ENCODE peak calls at places on chromosomes 13 and 19, in seven cellular contexts. P, S, G, Z, J, T and O are unnamed samples.

GRCh38 chr13:105442941-105443340 is 1092.5 kb downstream of the EFNB2 start:
- DNase-seq in P (no peak), S (peak), G (peak), Z (peak), J (no peak), T (peak), O (no peak)

GRCh38 chr13:48504606-48505369 is 28.1 kb downstream of the RCBTB2 start:
- DNase-seq in P (no peak), S (no peak), G (no peak), Z (no peak), J (no peak), T (no peak), O (no peak)

GRCh38 chr19:32720216-32720935 is 809 bp downstream of the TDRD12 start:
- DNase-seq in P (no peak), S (no peak), G (no peak), Z (no peak), J (no peak), T (no peak), O (peak)

GRCh38 chr19:12782174-12782423 is 6.7 kb upstream of the HOOK2 start:
- DNase-seq in P (no peak), S (no peak), G (no peak), Z (no peak), J (no peak), T (no peak), O (no peak)

GRCh38 chr13:21757721-21758120 is 86.8 kb downstream of the FGF9 start:
- DNase-seq in P (no peak), S (no peak), G (no peak), Z (no peak), J (no peak), T (no peak), O (no peak)

GRCh38 chr19:7618771-7619510 is 10.4 kb downstream of the XAB2 start:
- DNase-seq in P (no peak), S (peak), G (no peak), Z (no peak), J (no peak), T (no peak), O (no peak)

GRCh38 chr13:114130131-114130707 is 2.2 kb downstream of the RASA3 start:
- DNase-seq in P (peak), S (no peak), G (no peak), Z (no peak), J (no peak), T (peak), O (no peak)

GRCh38 chr19:48752511-48753365 is at the start of gene FUT1:
- DNase-seq in P (peak), S (peak), G (no peak), Z (no peak), J (no peak), T (peak), O (no peak)

GRCh38 chr19:41987141-41987860 is 6.7 kb downstream of the ATP1A3 start:
- DNase-seq in P (no peak), S (no peak), G (no peak), Z (no peak), J (no peak), T (no peak), O (no peak)

GRCh38 chr13:26992951-26993490 is 178.6 kb downstream of the USP12 start:
- DNase-seq in P (no peak), S (no peak), G (no peak), Z (no peak), J (no peak), T (no peak), O (no peak)

GRCh38 chr13:20291037-20291436 is 58.9 kb upstream of the GJB6 start:
- DNase-seq in P (no peak), S (no peak), G (no peak), Z (no peak), J (no peak), T (no peak), O (no peak)

GRCh38 chr13:110509478-110509926 is 52.0 kb downstream of the RAB20 start:
- DNase-seq in P (no peak), S (no peak), G (no peak), Z (no peak), J (no peak), T (no peak), O (no peak)

GRCh38 chr19:40279120-40279551 is 6.0 kb downstream of the AKT2 start:
- DNase-seq in P (peak), S (no peak), G (peak), Z (peak), J (peak), T (peak), O (no peak)

GRCh38 chr13:99220199-99220931 is 19.7 kb downstream of the UBAC2 start:
- DNase-seq in P (no peak), S (no peak), G (no peak), Z (no peak), J (no peak), T (no peak), O (no peak)

GRCh38 chr13:112940236-112940635 is 28.8 kb upstream of the MCF2L start:
- DNase-seq in P (no peak), S (no peak), G (no peak), Z (no peak), J (no peak), T (no peak), O (no peak)

GRCh38 chr13:77502104-77502720 is 33.3 kb upstream of the SCEL start:
- DNase-seq in P (no peak), S (no peak), G (no peak), Z (no peak), J (no peak), T (no peak), O (peak)

GRCh38 chr13:36888645-36889044 is 31.4 kb downstream of the SMAD9 start:
- DNase-seq in P (no peak), S (no peak), G (no peak), Z (no peak), J (no peak), T (no peak), O (no peak)

GRCh38 chr19:1266818-1267440 is 2.2 kb upstream of the CIRBP start:
- DNase-seq in P (peak), S (peak), G (peak), Z (no peak), J (peak), T (no peak), O (peak)

GRCh38 chr19:10501971-10502523 is 1.1 kb downstream of the KEAP1 start:
- DNase-seq in P (peak), S (peak), G (peak), Z (no peak), J (peak), T (no peak), O (peak)

GRCh38 chr13:29140277-29140676 is 320.1 kb downstream of the MTUS2 start:
- DNase-seq in P (no peak), S (no peak), G (peak), Z (no peak), J (no peak), T (peak), O (no peak)

GRCh38 chr13:33639640-33640080 is 178.3 kb upstream of the RFC3 start:
- DNase-seq in P (no peak), S (peak), G (no peak), Z (no peak), J (no peak), T (no peak), O (peak)

GRCh38 chr19:50248413-50248812 is 45.0 kb downstream of the MYH14 start:
- DNase-seq in P (no peak), S (no peak), G (no peak), Z (no peak), J (no peak), T (no peak), O (no peak)

GRCh38 chr13:111397202-111397880 is 76.9 kb downstream of the TEX29 start:
- DNase-seq in P (no peak), S (no peak), G (no peak), Z (no peak), J (no peak), T (no peak), O (no peak)

GRCh38 chr19:37217533-37217854 is 520 bp upstream of the ZNF383 start:
- DNase-seq in P (no peak), S (no peak), G (no peak), Z (no peak), J (no peak), T (no peak), O (no peak)

GRCh38 chr19:38919837-38920528 is 8.0 kb upstream of the CCER2 start:
- DNase-seq in P (no peak), S (no peak), G (no peak), Z (no peak), J (no peak), T (no peak), O (no peak)

GRCh38 chr19:39514840-39515550 is at the start of gene SELENOV:
- DNase-seq in P (no peak), S (no peak), G (no peak), Z (no peak), J (no peak), T (no peak), O (no peak)

GRCh38 chr13:78608705-78609463 is 5.5 kb upstream of the POU4F1 start:
- DNase-seq in P (no peak), S (no peak), G (no peak), Z (no peak), J (no peak), T (no peak), O (no peak)

GRCh38 chr19:49588370-49589122 is 2.4 kb upstream of the PRR12 start:
- DNase-seq in P (no peak), S (no peak), G (no peak), Z (no peak), J (no peak), T (no peak), O (peak)

GRCh38 chr13:42078113-42078769 is 29.8 kb downstream of the DGKH start:
- DNase-seq in P (no peak), S (peak), G (no peak), Z (no peak), J (no peak), T (no peak), O (no peak)

GRCh38 chr13:29435125-29435911 is 160.2 kb downstream of the SLC7A1 start:
- DNase-seq in P (no peak), S (peak), G (peak), Z (peak), J (peak), T (peak), O (no peak)

GRCh38 chr19:7665076-7665475 is 3.8 kb upstream of the RETN start:
- DNase-seq in P (no peak), S (no peak), G (peak), Z (peak), J (no peak), T (peak), O (no peak)

GRCh38 chr13:75704942-75705320 is 68.8 kb downstream of the LMO7 start:
- DNase-seq in P (no peak), S (peak), G (no peak), Z (no peak), J (no peak), T (peak), O (no peak)

GRCh38 chr19:2274937-2275535 is 6.9 kb downstream of the PEAK3 start:
- DNase-seq in P (peak), S (peak), G (peak), Z (no peak), J (peak), T (peak), O (peak)

GRCh38 chr19:4910594-4911273 is 1.4 kb downstream of the UHRF1 start:
- DNase-seq in P (peak), S (peak), G (peak), Z (no peak), J (no peak), T (peak), O (no peak)

GRCh38 chr13:36143768-36144167 is 12.6 kb upstream of the DCLK1 start:
- DNase-seq in P (no peak), S (no peak), G (no peak), Z (no peak), J (no peak), T (no peak), O (no peak)

DNA sequence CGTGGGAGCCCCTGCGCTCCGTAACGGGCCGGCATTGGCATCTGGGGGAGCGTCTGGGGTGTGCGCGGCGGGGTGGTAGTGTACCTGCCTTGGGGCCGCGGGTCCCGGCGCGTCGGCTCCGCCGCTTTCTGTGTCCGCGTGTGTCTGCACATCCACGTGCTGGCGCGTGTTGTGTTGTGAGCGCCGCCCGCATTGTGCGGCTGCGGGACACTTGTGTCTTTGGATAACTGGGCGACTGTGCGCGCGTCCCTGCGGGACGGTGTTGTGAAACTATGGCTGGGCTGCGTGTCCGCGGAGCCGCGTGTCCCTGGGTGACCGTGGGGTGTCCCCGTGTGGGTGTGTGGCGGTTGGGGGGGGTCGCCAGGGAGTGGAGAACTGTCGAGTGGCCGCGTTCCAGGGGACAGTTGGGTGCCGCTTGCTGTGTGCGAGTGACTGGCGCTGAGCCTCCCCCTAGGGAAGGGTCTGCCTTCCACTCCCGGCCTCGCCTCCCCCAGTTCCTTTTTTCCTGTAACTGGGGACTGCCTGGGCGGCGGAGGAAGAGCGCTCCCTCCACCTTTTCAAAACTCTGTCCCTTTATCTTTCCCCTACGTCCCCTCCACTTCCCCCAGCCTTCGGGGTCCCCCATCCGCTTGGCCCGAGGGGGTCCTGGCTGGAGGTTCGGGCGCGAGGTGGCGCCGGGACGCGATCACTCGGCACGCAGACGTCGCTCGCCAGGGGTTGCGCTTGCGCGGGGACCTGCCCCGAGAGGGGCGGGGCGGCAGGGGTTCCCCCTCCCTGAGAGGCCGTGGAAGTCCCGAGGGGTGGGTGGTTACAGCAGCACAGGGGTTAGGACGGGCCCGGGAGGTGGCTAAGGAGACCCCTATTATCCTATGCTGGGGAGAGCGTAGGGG is 5.6 kb upstream of the NFIC start:
- DNase-seq in P (peak), S (peak), G (no peak), Z (no peak), J (peak), T (peak), O (peak)
- TF ChIP-seq CTCF in P (peak), S (no peak), G (no peak), Z (no peak), J (peak), T (no peak), O (peak)

GRCh38 chr19:14886032-14886431 is at the start of gene OR7A17:
- DNase-seq in P (no peak), S (no peak), G (no peak), Z (no peak), J (no peak), T (no peak), O (no peak)
- TF ChIP-seq CTCF in P (no peak), S (no peak), G (no peak), Z (no peak), J (no peak), T (no peak), O (no peak)

DNA sequence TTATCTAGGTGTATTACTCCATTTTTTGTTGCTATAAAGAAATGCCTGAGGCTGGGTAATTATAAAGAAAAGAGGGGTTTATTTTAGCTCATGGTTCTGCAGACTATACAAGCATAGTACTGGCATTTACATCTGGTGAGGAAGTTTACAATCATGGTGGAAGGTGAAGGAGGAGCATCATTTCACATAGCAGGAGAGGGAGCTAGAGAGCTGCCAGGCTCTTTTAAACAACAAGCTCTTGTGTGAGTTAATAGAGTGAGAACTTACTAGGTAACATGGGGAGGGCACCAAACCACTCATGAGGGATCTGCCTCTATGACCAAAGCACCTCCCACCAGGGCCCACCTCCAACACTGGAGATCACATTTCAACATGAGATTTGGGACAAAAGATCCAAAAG is 221.7 kb upstream of the GPC6 start:
- DNase-seq in P (no peak), S (peak), G (peak), Z (no peak), J (no peak), T (peak), O (no peak)
- TF ChIP-seq CTCF in P (no peak), S (no peak), G (peak), Z (peak), J (no peak), T (peak), O (no peak)

GRCh38 chr19:44582581-44583265 is 30.6 kb upstream of the IGSF23 start:
- DNase-seq in P (peak), S (peak), G (peak), Z (no peak), J (no peak), T (peak), O (peak)
- TF ChIP-seq CTCF in P (peak), S (peak), G (peak), Z (peak), J (no peak), T (peak), O (peak)

DNA sequence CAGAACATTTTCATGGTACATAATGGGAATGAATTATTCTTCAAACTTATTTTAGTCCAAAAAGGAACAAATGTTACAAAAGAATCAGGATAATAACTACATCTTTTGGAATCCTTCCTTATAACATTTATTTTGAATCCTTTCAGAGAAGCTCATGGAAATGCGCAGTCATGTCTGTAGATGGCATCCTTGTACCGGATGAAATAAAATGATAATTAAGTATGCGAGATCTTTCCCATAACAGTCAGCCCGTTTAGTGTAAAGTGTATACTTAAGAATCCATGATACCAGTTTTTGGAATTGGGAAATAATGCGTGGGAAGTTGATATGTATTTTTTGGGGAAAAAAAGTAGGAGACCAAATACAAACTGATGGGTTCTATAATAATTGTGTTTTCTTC is 418.8 kb downstream of the GPC5 start:
- DNase-seq in P (no peak), S (peak), G (peak), Z (no peak), J (no peak), T (peak), O (no peak)
- TF ChIP-seq CTCF in P (peak), S (peak), G (peak), Z (peak), J (no peak), T (no peak), O (peak)

GRCh38 chr19:55527197-55528029 is 9.5 kb downstream of the SBK2 start:
- DNase-seq in P (no peak), S (no peak), G (no peak), Z (no peak), J (no peak), T (no peak), O (no peak)

GRCh38 chr19:55525289-55526101 is 11.4 kb downstream of the SBK2 start:
- DNase-seq in P (no peak), S (no peak), G (no peak), Z (no peak), J (no peak), T (no peak), O (no peak)

GRCh38 chr19:55529636-55530230 is 7.2 kb downstream of the SBK2 start:
- DNase-seq in P (no peak), S (no peak), G (no peak), Z (no peak), J (no peak), T (no peak), O (no peak)

GRCh38 chr19:55526216-55527196 is 10.4 kb downstream of the SBK2 start:
- DNase-seq in P (peak), S (peak), G (peak), Z (no peak), J (peak), T (peak), O (no peak)

DNA sequence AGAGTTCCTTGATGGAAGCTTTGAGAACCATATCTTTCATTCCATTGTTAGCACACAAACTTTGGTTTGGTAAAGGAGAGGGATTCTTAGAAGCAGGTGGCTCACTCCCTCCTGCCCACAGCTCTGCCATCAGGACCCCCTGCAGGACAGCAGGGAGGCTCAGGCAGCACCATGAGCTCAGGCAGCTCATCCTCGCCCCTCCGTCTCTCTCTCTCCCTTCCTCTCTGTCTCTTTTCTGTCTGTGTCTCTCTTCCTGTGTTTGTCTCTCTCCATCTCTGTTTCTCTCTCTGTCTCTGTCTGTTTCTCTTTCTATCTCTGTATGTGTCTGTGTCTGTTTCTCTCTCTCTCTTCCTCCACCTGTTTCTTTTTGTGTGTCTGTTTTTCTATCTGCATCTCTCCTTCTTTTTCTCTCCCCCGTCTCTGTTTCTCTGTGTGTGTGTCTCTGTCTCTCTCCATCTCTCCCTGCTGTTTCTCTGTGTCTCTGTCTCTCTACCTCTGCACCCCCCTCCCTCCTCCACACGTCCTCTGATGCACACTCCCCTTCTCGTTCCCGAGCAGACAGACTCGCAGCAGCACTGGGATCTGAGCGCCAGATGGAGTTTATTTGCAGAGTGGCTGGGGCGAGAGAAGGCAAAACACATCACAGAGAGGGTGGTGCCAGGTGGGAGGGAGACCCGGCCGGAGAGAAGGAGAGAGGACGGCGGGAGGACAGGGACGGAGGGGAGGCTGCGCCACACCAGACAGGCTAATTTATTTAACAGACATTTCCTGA is 8.7 kb downstream of the SBK2 start:
- DNase-seq in P (no peak), S (no peak), G (no peak), Z (no peak), J (no peak), T (no peak), O (no peak)
- TF ChIP-seq CTCF in P (no peak), S (no peak), G (no peak), Z (no peak), J (no peak), T (no peak), O (no peak)